ENCODE peak calls at places on chromosomes 12 and 14, in nine cellular contexts. Y is GM12864, C is AG09319, M is upper lobe of right lung, Z is HFF-Myc, P is mucosa of descending colon, L is brain microvascular endothelial cell, X is psoas muscle, N is MCF 10A. J is an unnamed sample.

GRCh38 chr14:52369305-52369781 is 55.2 kb downstream of the PTGER2 start:
- DNase-seq in C (no peak), L (no peak), Z (no peak), X (peak; percentile 27), M (no peak), N (peak; percentile 60), Y (no peak), P (no peak), J (no peak)

GRCh38 chr12:131901431-131902331 is 7.3 kb downstream of the ULK1 start:
- DNase-seq in Z (no peak), C (no peak), X (no peak), L (no peak), Y (no peak), N (peak; percentile 68), M (peak; percentile 70), P (peak; percentile 50), J (no peak)

GRCh38 chr14:53845813-53846693 is 110.6 kb downstream of the BMP4 start:
- DNase-seq in N (no peak), Y (no peak), X (no peak), C (no peak), Z (no peak), L (no peak), M (no peak), P (no peak), J (no peak)

GRCh38 chr14:97120204-97121120 is 323.3 kb downstream of the VRK1 start:
- DNase-seq in N (peak; percentile 20), Z (no peak), M (no peak), X (no peak), L (no peak), C (no peak), Y (no peak), P (no peak), J (no peak)

GRCh38 chr12:120015313-120015712 is 26.3 kb downstream of the BICDL1 start:
- DNase-seq in M (no peak), X (no peak), Z (no peak), C (no peak), L (no peak), P (no peak), Y (no peak), N (no peak), J (no peak)

GRCh38 chr14:46964378-46964777 is 312.8 kb upstream of the RPL10L start:
- DNase-seq in N (no peak), X (no peak), Y (no peak), M (no peak), P (no peak), C (no peak), Z (no peak), L (no peak), J (no peak)

GRCh38 chr12:4830568-4830967 is 79.1 kb upstream of the KCNA1 start:
- DNase-seq in N (no peak), Y (no peak), L (no peak), Z (no peak), M (no peak), X (no peak), P (no peak), C (no peak), J (no peak)

GRCh38 chr12:5428332-5429221 is 3.3 kb upstream of the NTF3 start:
- DNase-seq in L (peak; percentile 44), Z (no peak), X (no peak), C (no peak), P (no peak), Y (no peak), N (no peak), M (no peak), J (no peak)

GRCh38 chr12:102063066-102063465 is 1.3 kb upstream of the WASHC3 start:
- DNase-seq in X (no peak), C (no peak), P (no peak), N (peak; percentile 5), Z (no peak), Y (no peak), L (no peak), M (no peak), J (no peak)

GRCh38 chr14:39339003-39339402 is 93.2 kb downstream of the FBXO33 start:
- DNase-seq in N (no peak), M (no peak), L (no peak), X (no peak), C (no peak), P (no peak), Z (no peak), Y (no peak), J (no peak)

GRCh38 chr12:94900496-94900895 is 103.0 kb downstream of the NDUFA12 start:
- DNase-seq in M (no peak), P (no peak), X (no peak), C (no peak), Y (no peak), Z (no peak), L (no peak), N (no peak), J (no peak)

GRCh38 chr12:94892544-94893267 is 110.8 kb downstream of the NDUFA12 start:
- DNase-seq in Z (no peak), M (no peak), C (no peak), N (no peak), X (no peak), P (no peak), L (no peak), Y (no peak), J (no peak)

DNA sequence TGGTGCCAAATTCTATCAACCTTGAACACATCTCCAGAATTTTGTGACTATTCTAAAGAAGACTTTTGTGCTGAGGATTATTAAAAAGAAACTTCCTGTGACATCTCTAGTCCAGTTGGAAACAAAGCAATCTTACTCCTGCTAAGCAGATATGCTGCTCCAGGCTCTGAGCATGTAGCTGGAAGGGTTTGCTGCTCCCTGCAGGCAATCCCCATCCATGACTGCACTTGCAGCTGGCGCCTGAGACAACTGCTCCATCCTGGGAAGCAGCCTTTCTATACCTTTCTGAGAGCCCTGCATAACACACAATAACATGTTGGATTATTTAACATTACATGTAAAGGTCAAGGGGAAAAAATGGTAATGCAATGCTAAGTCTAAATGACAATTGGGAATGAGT is 105.1 kb downstream of the NDUFA12 start:
- DNase-seq in N (peak; percentile 11), C (no peak), Y (no peak), L (peak; percentile 17), P (no peak), M (no peak), Z (no peak), X (no peak), J (no peak)
- TF ChIP-seq CTCF in N (no peak), C (peak; percentile 13), Y (peak; percentile 25), L (peak; percentile 72), P (no peak), M (peak; percentile 37), Z (peak; percentile 34), X (no peak), J (peak; percentile 24)

GRCh38 chr14:103228076-103228806 is 105.0 kb downstream of the TNFAIP2 start:
- DNase-seq in Z (no peak), M (no peak), P (no peak), C (no peak), Y (no peak), L (no peak), N (no peak), X (no peak), J (no peak)
- TF ChIP-seq CTCF in Z (no peak), M (no peak), P (no peak), C (no peak), Y (no peak), L (no peak), N (no peak), X (no peak), J (no peak)

DNA sequence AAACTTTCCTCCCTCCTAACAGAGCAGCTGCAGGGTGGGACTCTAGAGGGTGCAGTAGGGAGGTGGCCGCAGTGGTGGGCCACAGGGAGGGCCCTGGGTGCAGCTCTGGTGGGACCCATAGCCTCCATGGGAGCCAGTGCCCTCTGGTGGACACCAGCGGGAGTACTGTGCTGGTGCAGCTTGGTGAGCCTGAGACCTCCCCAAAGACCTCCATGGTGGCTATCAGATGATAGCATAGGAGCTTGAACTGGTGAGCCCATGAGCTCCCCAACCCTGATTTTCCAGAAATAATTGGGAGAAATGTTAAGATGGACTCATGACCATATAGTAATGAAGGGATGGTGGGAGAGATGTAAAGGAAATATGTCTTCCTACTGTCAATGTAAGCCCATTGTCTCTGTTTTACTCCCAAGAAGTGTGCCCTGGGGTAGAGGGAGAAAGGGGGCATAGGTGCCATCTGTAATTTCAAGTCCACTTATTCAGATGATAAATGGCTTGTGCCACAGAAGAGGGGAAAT is 98.7 kb downstream of the GAS2L3 start:
- DNase-seq in X (no peak), C (no peak), N (peak; percentile 23), Z (no peak), P (peak; percentile 48), Y (peak; percentile 5), L (no peak), M (no peak), J (peak; percentile 35)
- TF ChIP-seq CTCF in X (peak; percentile 28), C (peak; percentile 47), N (peak; percentile 55), Z (peak; percentile 77), P (peak; percentile 29), Y (peak; percentile 90), L (peak; percentile 79), M (peak; percentile 61), J (peak; percentile 84)

GRCh38 chr14:21058903-21059302 is 1.3 kb downstream of the RNASE8 start:
- DNase-seq in C (no peak), N (no peak), L (no peak), M (no peak), Y (no peak), X (no peak), Z (no peak), P (no peak), J (no peak)

GRCh38 chr14:21056520-21057163 is 980 bp upstream of the RNASE8 start:
- DNase-seq in Y (no peak), P (peak; percentile 78), L (no peak), C (no peak), Z (no peak), N (peak; percentile 35), X (no peak), M (no peak), J (no peak)

GRCh38 chr14:21055473-21056117 is 2.0 kb upstream of the RNASE8 start:
- DNase-seq in N (no peak), Y (no peak), M (no peak), X (no peak), P (peak; percentile 50), Z (no peak), C (no peak), L (no peak), J (no peak)

GRCh38 chr14:21059842-21060589 is 2.4 kb downstream of the RNASE8 start:
- DNase-seq in Z (no peak), P (no peak), N (no peak), M (no peak), X (no peak), C (no peak), Y (no peak), L (no peak), J (no peak)

DNA sequence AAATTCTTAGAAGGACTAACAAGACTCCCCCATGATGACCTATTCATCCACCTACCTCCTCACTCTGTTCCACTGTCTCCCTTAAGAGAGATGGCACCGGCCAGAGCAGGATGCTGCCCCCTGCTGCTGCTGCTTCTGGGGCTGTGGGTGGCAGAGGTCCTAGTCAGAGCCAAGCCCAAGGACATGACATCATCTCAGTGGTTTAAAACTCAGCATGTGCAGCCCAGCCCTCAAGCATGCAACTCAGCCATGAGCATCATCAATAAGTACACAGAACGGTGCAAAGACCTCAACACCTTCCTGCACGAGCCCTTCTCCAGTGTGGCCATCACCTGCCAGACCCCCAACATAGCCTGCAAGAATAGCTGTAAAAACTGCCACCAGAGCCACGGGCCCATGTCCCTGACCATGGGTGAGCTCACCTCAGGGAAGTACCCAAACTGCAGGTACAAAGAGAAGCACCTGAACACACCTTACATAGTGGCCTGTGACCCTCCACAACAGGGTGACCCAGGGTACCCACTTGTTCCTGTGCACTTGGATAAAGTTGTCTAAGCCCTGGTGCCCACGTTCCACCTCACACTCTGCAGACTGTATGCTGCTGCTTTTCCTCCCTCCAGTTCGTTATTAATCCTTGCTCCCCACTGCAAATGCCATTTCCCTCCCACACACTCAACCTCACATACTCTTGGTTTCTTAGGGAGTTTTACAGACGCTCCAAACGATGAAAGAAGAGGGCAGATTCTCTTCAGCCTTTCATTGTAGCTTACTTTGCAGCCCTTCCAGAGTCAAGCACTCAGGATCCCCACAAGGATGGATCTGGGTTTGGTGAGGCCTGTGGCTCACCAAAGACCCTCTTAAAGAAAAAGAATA is at the start of gene RNASE8:
- DNase-seq in X (no peak), L (no peak), C (no peak), Z (no peak), Y (no peak), N (peak; percentile 24), P (no peak), M (no peak), J (no peak)
- TF ChIP-seq CTCF in X (no peak), L (peak; percentile 58), C (peak; percentile 8), Z (no peak), Y (no peak), N (no peak), P (no peak), M (no peak), J (no peak)

J was measured in Panc1.